ENCODE peak calls at places on chromosomes 12 and 14, in six cellular contexts. One of them, this sample, is unnamed.

GRCh38 chr14:89921896-89922548 is 32.5 kb downstream of the EFCAB11 start:
- DNase-seq in A549: no peak
- DNase-seq in K562: no peak
- DNase-seq in endothelial cell of umbilical vein: no peak
- DNase-seq in GM12878: no peak
- DNase-seq in HepG2: no peak
- DNase-seq in this sample: no peak

GRCh38 chr12:95173392-95174251 is 43.6 kb downstream of the FGD6 start:
- DNase-seq in endothelial cell of umbilical vein: peak
- DNase-seq in GM12878: no peak
- DNase-seq in HepG2: no peak
- DNase-seq in K562: peak
- DNase-seq in A549: peak
- DNase-seq in this sample: no peak

GRCh38 chr14:64045091-64045490 is 192.3 kb downstream of the SYNE2 start:
- DNase-seq in GM12878: no peak
- DNase-seq in HepG2: no peak
- DNase-seq in K562: no peak
- DNase-seq in A549: no peak
- DNase-seq in endothelial cell of umbilical vein: no peak
- DNase-seq in this sample: no peak

GRCh38 chr12:104163631-104164030 is 25.6 kb upstream of the NFYB start:
- DNase-seq in K562: no peak
- DNase-seq in HepG2: no peak
- DNase-seq in endothelial cell of umbilical vein: no peak
- DNase-seq in GM12878: no peak
- DNase-seq in A549: no peak
- DNase-seq in this sample: no peak

GRCh38 chr12:6312529-6313325 is 2.2 kb downstream of the PLEKHG6 start:
- DNase-seq in GM12878: peak
- DNase-seq in HepG2: no peak
- DNase-seq in K562: peak
- DNase-seq in A549: no peak
- DNase-seq in endothelial cell of umbilical vein: no peak
- DNase-seq in this sample: no peak

GRCh38 chr14:75334191-75335051 is 55.8 kb downstream of the FOS start:
- DNase-seq in GM12878: peak
- DNase-seq in K562: no peak
- DNase-seq in A549: no peak
- DNase-seq in HepG2: no peak
- DNase-seq in endothelial cell of umbilical vein: no peak
- DNase-seq in this sample: peak

GRCh38 chr14:67487937-67488893 is at the start of gene TMEM229B:
- DNase-seq in GM12878: peak
- DNase-seq in endothelial cell of umbilical vein: no peak
- DNase-seq in A549: no peak
- DNase-seq in K562: no peak
- DNase-seq in HepG2: no peak
- DNase-seq in this sample: peak

GRCh38 chr12:48125985-48126384 is 6.8 kb downstream of the PFKM start:
- DNase-seq in K562: no peak
- DNase-seq in HepG2: no peak
- DNase-seq in A549: no peak
- DNase-seq in endothelial cell of umbilical vein: no peak
- DNase-seq in GM12878: no peak
- DNase-seq in this sample: no peak

GRCh38 chr12:44972746-44973421 is 78.0 kb downstream of the DBX2 start:
- DNase-seq in A549: peak
- DNase-seq in GM12878: no peak
- DNase-seq in HepG2: peak
- DNase-seq in K562: no peak
- DNase-seq in endothelial cell of umbilical vein: peak
- DNase-seq in this sample: peak

GRCh38 chr14:64766430-64767151 is 62.4 kb downstream of the PLEKHG3 start:
- DNase-seq in A549: no peak
- DNase-seq in endothelial cell of umbilical vein: no peak
- DNase-seq in HepG2: no peak
- DNase-seq in K562: no peak
- DNase-seq in GM12878: no peak
- DNase-seq in this sample: no peak

GRCh38 chr14:37870170-37870569 is 274.7 kb downstream of the TTC6 start:
- DNase-seq in endothelial cell of umbilical vein: no peak
- DNase-seq in GM12878: no peak
- DNase-seq in A549: no peak
- DNase-seq in K562: no peak
- DNase-seq in HepG2: no peak
- DNase-seq in this sample: no peak

GRCh38 chr12:104581000-104581570 is 124.3 kb downstream of the CHST11 start:
- DNase-seq in K562: no peak
- DNase-seq in endothelial cell of umbilical vein: no peak
- DNase-seq in A549: no peak
- DNase-seq in HepG2: no peak
- DNase-seq in GM12878: no peak
- DNase-seq in this sample: no peak

GRCh38 chr14:96030136-96030760 is 8.9 kb upstream of the C14orf132 start:
- DNase-seq in GM12878: no peak
- DNase-seq in A549: no peak
- DNase-seq in endothelial cell of umbilical vein: no peak
- DNase-seq in K562: no peak
- DNase-seq in HepG2: no peak
- DNase-seq in this sample: no peak

GRCh38 chr12:32322354-32322753 is 77.0 kb upstream of the FGD4 start:
- DNase-seq in HepG2: no peak
- DNase-seq in K562: no peak
- DNase-seq in GM12878: no peak
- DNase-seq in endothelial cell of umbilical vein: no peak
- DNase-seq in A549: no peak
- DNase-seq in this sample: no peak

GRCh38 chr12:78185109-78185508 is 354.4 kb downstream of the NAV3 start:
- DNase-seq in endothelial cell of umbilical vein: no peak
- DNase-seq in A549: no peak
- DNase-seq in K562: no peak
- DNase-seq in HepG2: no peak
- DNase-seq in GM12878: no peak
- DNase-seq in this sample: no peak

GRCh38 chr12:101783150-101783549 is 43.9 kb upstream of the SYCP3 start:
- DNase-seq in A549: no peak
- DNase-seq in K562: no peak
- DNase-seq in endothelial cell of umbilical vein: no peak
- DNase-seq in HepG2: no peak
- DNase-seq in GM12878: no peak
- DNase-seq in this sample: peak

GRCh38 chr12:64085996-64086395 is 136.1 kb downstream of the KICS2 start:
- DNase-seq in K562: no peak
- DNase-seq in A549: no peak
- DNase-seq in endothelial cell of umbilical vein: no peak
- DNase-seq in GM12878: no peak
- DNase-seq in HepG2: no peak
- DNase-seq in this sample: no peak

GRCh38 chr14:74965770-74966153 is 10.4 kb upstream of the PGF start:
- DNase-seq in endothelial cell of umbilical vein: peak
- DNase-seq in K562: no peak
- DNase-seq in GM12878: no peak
- DNase-seq in HepG2: no peak
- DNase-seq in A549: no peak
- DNase-seq in this sample: no peak

GRCh38 chr14:99425272-99425681 is 55.4 kb downstream of the SETD3 start:
- DNase-seq in K562: no peak
- DNase-seq in A549: no peak
- DNase-seq in GM12878: no peak
- DNase-seq in endothelial cell of umbilical vein: no peak
- DNase-seq in HepG2: no peak
- DNase-seq in this sample: no peak

GRCh38 chr12:65229441-65229840 is 49.0 kb upstream of the MSRB3 start:
- DNase-seq in A549: no peak
- DNase-seq in HepG2: no peak
- DNase-seq in GM12878: no peak
- DNase-seq in K562: no peak
- DNase-seq in endothelial cell of umbilical vein: peak
- DNase-seq in this sample: no peak

GRCh38 chr12:32603858-32604257 is 75.2 kb upstream of the DNM1L start:
- DNase-seq in HepG2: no peak
- DNase-seq in GM12878: peak
- DNase-seq in A549: no peak
- DNase-seq in K562: no peak
- DNase-seq in endothelial cell of umbilical vein: no peak
- DNase-seq in this sample: peak

GRCh38 chr12:124304314-124304790 is 9.5 kb downstream of the RFLNA start:
- DNase-seq in HepG2: no peak
- DNase-seq in K562: no peak
- DNase-seq in endothelial cell of umbilical vein: no peak
- DNase-seq in A549: no peak
- DNase-seq in GM12878: no peak
- DNase-seq in this sample: no peak

GRCh38 chr12:79535751-79536150 is 155.0 kb downstream of the PAWR start:
- DNase-seq in A549: no peak
- DNase-seq in K562: no peak
- DNase-seq in endothelial cell of umbilical vein: no peak
- DNase-seq in HepG2: no peak
- DNase-seq in GM12878: no peak
- DNase-seq in this sample: no peak

GRCh38 chr12:65756956-65757511 is 67.2 kb upstream of the HMGA2 start:
- DNase-seq in GM12878: peak
- DNase-seq in endothelial cell of umbilical vein: no peak
- DNase-seq in K562: no peak
- DNase-seq in A549: no peak
- DNase-seq in HepG2: no peak
- DNase-seq in this sample: no peak

GRCh38 chr12:95625012-95625411 is 73.7 kb upstream of the USP44 start:
- DNase-seq in A549: no peak
- DNase-seq in HepG2: no peak
- DNase-seq in K562: no peak
- DNase-seq in endothelial cell of umbilical vein: no peak
- DNase-seq in GM12878: no peak
- DNase-seq in this sample: no peak

GRCh38 chr14:60721331-60722162 is 2.6 kb downstream of the SIX4 start:
- DNase-seq in endothelial cell of umbilical vein: peak
- DNase-seq in A549: peak
- DNase-seq in GM12878: no peak
- DNase-seq in K562: peak
- DNase-seq in HepG2: peak
- DNase-seq in this sample: peak

GRCh38 chr14:60722836-60723217 is 1.3 kb downstream of the SIX4 start:
- DNase-seq in K562: peak
- DNase-seq in A549: peak
- DNase-seq in GM12878: no peak
- DNase-seq in HepG2: no peak
- DNase-seq in endothelial cell of umbilical vein: peak
- DNase-seq in this sample: no peak

GRCh38 chr14:60722163-60722835 is 1.9 kb downstream of the SIX4 start:
- DNase-seq in A549: peak
- DNase-seq in GM12878: no peak
- DNase-seq in endothelial cell of umbilical vein: peak
- DNase-seq in HepG2: peak
- DNase-seq in K562: peak
- DNase-seq in this sample: peak

GRCh38 chr14:60723218-60724079 is 702 bp downstream of the SIX4 start:
- DNase-seq in GM12878: no peak
- DNase-seq in endothelial cell of umbilical vein: peak
- DNase-seq in HepG2: no peak
- DNase-seq in K562: peak
- DNase-seq in A549: peak
- DNase-seq in this sample: peak

DNA sequence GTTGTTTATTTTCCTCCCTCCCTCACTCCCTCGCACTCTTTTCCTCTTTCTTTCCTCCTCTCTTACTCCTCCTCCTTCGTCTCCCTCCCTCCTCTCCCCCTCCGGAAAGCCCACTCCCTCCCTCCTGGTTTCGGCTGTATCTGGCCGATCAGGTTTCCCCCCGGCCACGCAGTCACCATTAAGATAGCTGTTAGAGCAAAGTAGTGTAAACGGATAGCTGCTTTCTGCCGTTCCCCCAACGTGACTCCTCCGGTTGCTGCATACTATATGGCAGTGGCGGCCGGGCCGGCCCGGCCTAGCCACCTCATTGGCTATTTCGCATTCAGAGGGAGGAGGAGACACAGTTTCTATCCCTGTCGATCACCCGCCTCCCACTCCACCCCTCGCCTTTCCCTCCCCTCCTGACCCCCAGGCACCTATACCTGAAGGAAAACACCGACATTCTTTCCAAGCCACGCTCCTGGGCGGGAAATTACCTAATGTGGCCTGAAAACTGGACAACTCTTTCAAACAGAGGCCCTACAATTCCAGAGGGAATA is at the start of gene SIX4:
- DNase-seq in A549: peak
- DNase-seq in endothelial cell of umbilical vein: peak
- DNase-seq in HepG2: peak
- DNase-seq in GM12878: no peak
- DNase-seq in K562: peak
- DNase-seq in this sample: peak
- H3K4me3 ChIP-seq in A549: peak
- H3K4me3 ChIP-seq in endothelial cell of umbilical vein: peak
- H3K4me3 ChIP-seq in HepG2: peak
- H3K4me3 ChIP-seq in GM12878: peak
- H3K4me3 ChIP-seq in K562: peak
- H3K4me3 ChIP-seq in this sample: peak

GRCh38 chr14:23568600-23569310 is 1.2 kb upstream of the AP1G2 start:
- DNase-seq in endothelial cell of umbilical vein: no peak
- DNase-seq in A549: no peak
- DNase-seq in K562: no peak
- DNase-seq in GM12878: no peak
- DNase-seq in HepG2: peak
- DNase-seq in this sample: peak
- TF ChIP-seq CTCF in endothelial cell of umbilical vein: peak
- TF ChIP-seq CTCF in A549: peak
- TF ChIP-seq CTCF in K562: peak
- TF ChIP-seq CTCF in GM12878: peak
- TF ChIP-seq CTCF in HepG2: peak
- TF ChIP-seq CTCF in this sample: peak

DNA sequence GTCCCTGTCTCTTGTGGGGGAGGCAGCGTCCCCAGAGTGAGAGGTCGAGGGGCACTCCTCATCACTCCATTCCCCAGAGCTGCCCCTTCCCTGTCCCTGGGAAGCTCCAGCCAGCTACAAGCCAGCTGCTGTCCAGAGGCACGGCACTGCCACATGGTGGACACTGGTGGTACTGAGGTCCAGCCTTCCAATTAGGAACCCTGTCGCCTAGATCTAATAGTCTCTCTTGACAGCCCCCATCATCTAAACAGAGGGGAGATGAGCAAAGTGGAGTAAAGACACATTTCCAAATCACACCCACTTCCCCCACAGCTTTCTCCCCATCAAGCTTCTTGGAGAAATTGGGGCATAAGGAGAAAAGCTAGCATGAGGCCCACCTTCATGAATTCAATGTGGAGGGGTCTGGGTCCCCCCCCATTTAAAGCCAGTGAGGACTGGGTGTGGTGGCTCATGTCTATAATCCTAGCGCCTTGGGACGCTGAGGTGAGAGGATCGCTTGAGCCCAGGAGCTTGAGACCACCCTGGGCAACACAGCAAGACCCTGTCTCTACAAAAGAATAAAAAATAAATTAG is 2.1 kb upstream of the INHBE start:
- DNase-seq in A549: peak
- DNase-seq in K562: peak
- DNase-seq in HepG2: peak
- DNase-seq in endothelial cell of umbilical vein: peak
- DNase-seq in GM12878: no peak
- DNase-seq in this sample: peak
- TF ChIP-seq MYC in A549: no peak
- TF ChIP-seq MYC in K562: peak
- TF ChIP-seq MYC in HepG2: no peak
- TF ChIP-seq MYC in endothelial cell of umbilical vein: no peak
- TF ChIP-seq MYC in GM12878: no peak
- TF ChIP-seq MYC in this sample: peak

GRCh38 chr12:42024495-42024830 is 120.2 kb downstream of the GXYLT1 start:
- DNase-seq in GM12878: no peak
- DNase-seq in A549: no peak
- DNase-seq in HepG2: no peak
- DNase-seq in K562: no peak
- DNase-seq in endothelial cell of umbilical vein: no peak
- DNase-seq in this sample: no peak
- H3K4me3 ChIP-seq in GM12878: no peak
- H3K4me3 ChIP-seq in A549: peak
- H3K4me3 ChIP-seq in HepG2: no peak
- H3K4me3 ChIP-seq in K562: no peak
- H3K4me3 ChIP-seq in endothelial cell of umbilical vein: no peak
- H3K4me3 ChIP-seq in this sample: no peak